ENCODE peak calls at places on chromosomes 5 and 9, in nine cellular contexts. One of them, this sample, is unnamed.

GRCh38 chr9:127741831-127742434 is 6.8 kb upstream of the TOR2A start:
- DNase-seq in breast epithelium: no peak
- DNase-seq in right lobe of liver: peak; percentile 70
- DNase-seq in IMR-90: no peak
- DNase-seq in lower leg skin: peak; percentile 94
- DNase-seq in sigmoid colon: no peak
- DNase-seq in body of pancreas: peak; percentile 74
- DNase-seq in ovary: peak; percentile 85
- DNase-seq in uterus: peak; percentile 46
- DNase-seq in this sample: peak; percentile 94

GRCh38 chr5:95876782-95877181 is 54.3 kb upstream of the GLRX start:
- DNase-seq in breast epithelium: no peak
- DNase-seq in right lobe of liver: no peak
- DNase-seq in IMR-90: no peak
- DNase-seq in lower leg skin: no peak
- DNase-seq in sigmoid colon: no peak
- DNase-seq in body of pancreas: no peak
- DNase-seq in ovary: no peak
- DNase-seq in uterus: no peak
- DNase-seq in this sample: no peak

GRCh38 chr5:178965465-178966055 is 24.6 kb downstream of the ZNF454 start:
- DNase-seq in breast epithelium: no peak
- DNase-seq in right lobe of liver: no peak
- DNase-seq in IMR-90: no peak
- DNase-seq in lower leg skin: no peak
- DNase-seq in sigmoid colon: no peak
- DNase-seq in body of pancreas: no peak
- DNase-seq in ovary: no peak
- DNase-seq in uterus: no peak
- DNase-seq in this sample: no peak

GRCh38 chr9:114784721-114785253 is 21.1 kb downstream of the TNFSF15 start:
- DNase-seq in breast epithelium: no peak
- DNase-seq in right lobe of liver: no peak
- DNase-seq in IMR-90: no peak
- DNase-seq in lower leg skin: no peak
- DNase-seq in sigmoid colon: no peak
- DNase-seq in body of pancreas: no peak
- DNase-seq in ovary: no peak
- DNase-seq in uterus: no peak
- DNase-seq in this sample: no peak

GRCh38 chr5:84524491-84524890 is 139.8 kb upstream of the EDIL3 start:
- DNase-seq in breast epithelium: no peak
- DNase-seq in right lobe of liver: no peak
- DNase-seq in IMR-90: peak; percentile 18
- DNase-seq in lower leg skin: no peak
- DNase-seq in sigmoid colon: no peak
- DNase-seq in body of pancreas: no peak
- DNase-seq in ovary: no peak
- DNase-seq in uterus: no peak
- DNase-seq in this sample: no peak

GRCh38 chr5:6493681-6494454 is 45.2 kb downstream of the UBE2QL1 start:
- DNase-seq in breast epithelium: no peak
- DNase-seq in right lobe of liver: no peak
- DNase-seq in IMR-90: no peak
- DNase-seq in lower leg skin: peak; percentile 59
- DNase-seq in sigmoid colon: peak; percentile 38
- DNase-seq in body of pancreas: no peak
- DNase-seq in ovary: no peak
- DNase-seq in uterus: no peak
- DNase-seq in this sample: no peak

GRCh38 chr5:119049824-119050449 is 20.9 kb upstream of the DMXL1 start:
- DNase-seq in breast epithelium: no peak
- DNase-seq in right lobe of liver: no peak
- DNase-seq in IMR-90: peak; percentile 80
- DNase-seq in lower leg skin: no peak
- DNase-seq in sigmoid colon: no peak
- DNase-seq in body of pancreas: no peak
- DNase-seq in ovary: no peak
- DNase-seq in uterus: no peak
- DNase-seq in this sample: no peak

GRCh38 chr9:135992486-135993408 is 31.6 kb upstream of the UBAC1 start:
- DNase-seq in breast epithelium: peak; percentile 34
- DNase-seq in right lobe of liver: peak; percentile 89
- DNase-seq in IMR-90: peak; percentile 84
- DNase-seq in lower leg skin: peak; percentile 95
- DNase-seq in sigmoid colon: peak; percentile 94
- DNase-seq in body of pancreas: peak; percentile 54
- DNase-seq in ovary: peak; percentile 89
- DNase-seq in uterus: peak; percentile 82
- DNase-seq in this sample: peak; percentile 83

GRCh38 chr5:13976867-13977479 is 32.5 kb upstream of the DNAH5 start:
- DNase-seq in breast epithelium: no peak
- DNase-seq in right lobe of liver: no peak
- DNase-seq in IMR-90: peak; percentile 70
- DNase-seq in lower leg skin: no peak
- DNase-seq in sigmoid colon: no peak
- DNase-seq in body of pancreas: no peak
- DNase-seq in ovary: no peak
- DNase-seq in uterus: no peak
- DNase-seq in this sample: no peak

GRCh38 chr5:154970759-154971158 is 29.9 kb downstream of the MRPL22 start:
- DNase-seq in breast epithelium: no peak
- DNase-seq in right lobe of liver: no peak
- DNase-seq in IMR-90: peak; percentile 52
- DNase-seq in lower leg skin: no peak
- DNase-seq in sigmoid colon: no peak
- DNase-seq in body of pancreas: no peak
- DNase-seq in ovary: no peak
- DNase-seq in uterus: no peak
- DNase-seq in this sample: no peak

GRCh38 chr5:146671561-146671960 is 155.6 kb upstream of the GPR151 start:
- DNase-seq in breast epithelium: no peak
- DNase-seq in right lobe of liver: no peak
- DNase-seq in IMR-90: no peak
- DNase-seq in lower leg skin: no peak
- DNase-seq in sigmoid colon: no peak
- DNase-seq in body of pancreas: no peak
- DNase-seq in ovary: no peak
- DNase-seq in uterus: no peak
- DNase-seq in this sample: no peak

GRCh38 chr9:136090060-136090735 is 4.9 kb downstream of the NACC2 start:
- DNase-seq in breast epithelium: no peak
- DNase-seq in right lobe of liver: no peak
- DNase-seq in IMR-90: no peak
- DNase-seq in lower leg skin: no peak
- DNase-seq in sigmoid colon: peak; percentile 71
- DNase-seq in body of pancreas: no peak
- DNase-seq in ovary: no peak
- DNase-seq in uterus: no peak
- DNase-seq in this sample: no peak

GRCh38 chr9:20616808-20617207 is 5.5 kb downstream of the MLLT3 start:
- DNase-seq in breast epithelium: no peak
- DNase-seq in right lobe of liver: no peak
- DNase-seq in IMR-90: no peak
- DNase-seq in lower leg skin: no peak
- DNase-seq in sigmoid colon: no peak
- DNase-seq in body of pancreas: no peak
- DNase-seq in ovary: no peak
- DNase-seq in uterus: no peak
- DNase-seq in this sample: no peak

GRCh38 chr5:86977185-86977584 is 290.5 kb upstream of the RASA1 start:
- DNase-seq in breast epithelium: no peak
- DNase-seq in right lobe of liver: no peak
- DNase-seq in IMR-90: no peak
- DNase-seq in lower leg skin: no peak
- DNase-seq in sigmoid colon: no peak
- DNase-seq in body of pancreas: no peak
- DNase-seq in ovary: no peak
- DNase-seq in uterus: no peak
- DNase-seq in this sample: no peak

GRCh38 chr5:164934039-164934438 is 1428.6 kb downstream of the MAT2B start:
- DNase-seq in breast epithelium: no peak
- DNase-seq in right lobe of liver: no peak
- DNase-seq in IMR-90: no peak
- DNase-seq in lower leg skin: no peak
- DNase-seq in sigmoid colon: no peak
- DNase-seq in body of pancreas: no peak
- DNase-seq in ovary: no peak
- DNase-seq in uterus: no peak
- DNase-seq in this sample: no peak

DNA sequence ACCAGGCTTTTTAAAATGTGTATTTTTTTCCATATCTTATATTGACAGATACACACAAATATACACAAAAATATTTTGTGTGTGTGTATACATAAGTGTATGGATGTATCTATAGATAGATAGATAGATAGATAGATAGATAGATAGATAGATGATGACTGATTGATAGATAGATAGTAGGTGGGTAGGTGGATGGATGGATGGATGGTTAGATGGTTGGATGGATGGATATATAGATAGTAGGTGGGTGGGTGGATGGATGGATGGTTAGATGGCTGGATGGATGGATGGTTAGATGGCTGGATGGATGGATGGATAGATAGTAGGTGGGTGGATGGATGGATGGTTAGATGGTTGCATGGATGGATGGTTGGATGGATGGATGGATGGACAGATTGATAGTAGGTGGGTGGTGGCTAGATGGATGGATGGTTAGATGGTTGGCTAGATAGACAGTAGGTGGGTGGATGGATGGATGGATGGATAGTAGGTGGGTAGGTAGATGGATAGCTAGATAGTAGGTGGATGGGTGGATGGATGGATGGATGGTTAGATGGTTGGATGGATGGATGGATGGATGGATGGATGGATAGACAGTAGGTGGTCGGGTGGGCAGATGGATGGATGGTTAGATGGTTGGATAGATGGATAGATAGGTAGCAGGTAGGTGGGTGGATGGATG is 156.2 kb downstream of the NR3C1 start:
- DNase-seq in breast epithelium: no peak
- DNase-seq in right lobe of liver: no peak
- DNase-seq in IMR-90: no peak
- DNase-seq in lower leg skin: no peak
- DNase-seq in sigmoid colon: no peak
- DNase-seq in body of pancreas: no peak
- DNase-seq in ovary: no peak
- DNase-seq in uterus: no peak
- DNase-seq in this sample: no peak
- TF ChIP-seq CTCF in breast epithelium: no peak
- TF ChIP-seq CTCF in right lobe of liver: no peak
- TF ChIP-seq CTCF in IMR-90: no peak
- TF ChIP-seq CTCF in lower leg skin: no peak
- TF ChIP-seq CTCF in sigmoid colon: no peak
- TF ChIP-seq CTCF in body of pancreas: no peak
- TF ChIP-seq CTCF in ovary: no peak
- TF ChIP-seq CTCF in uterus: no peak
- TF ChIP-seq CTCF in this sample: no peak

GRCh38 chr5:134370306-134370870 is 981 bp upstream of the UBE2B start:
- DNase-seq in breast epithelium: no peak
- DNase-seq in right lobe of liver: no peak
- DNase-seq in IMR-90: no peak
- DNase-seq in lower leg skin: peak; percentile 69
- DNase-seq in sigmoid colon: no peak
- DNase-seq in body of pancreas: no peak
- DNase-seq in ovary: no peak
- DNase-seq in uterus: no peak
- DNase-seq in this sample: no peak

GRCh38 chr5:134365604-134366003 is 1.4 kb downstream of the CDKL3 start:
- DNase-seq in breast epithelium: no peak
- DNase-seq in right lobe of liver: no peak
- DNase-seq in IMR-90: no peak
- DNase-seq in lower leg skin: no peak
- DNase-seq in sigmoid colon: no peak
- DNase-seq in body of pancreas: no peak
- DNase-seq in ovary: no peak
- DNase-seq in uterus: no peak
- DNase-seq in this sample: no peak

GRCh38 chr5:134371834-134372340 is 518 bp downstream of the UBE2B start:
- DNase-seq in breast epithelium: peak; percentile 48
- DNase-seq in right lobe of liver: peak; percentile 66
- DNase-seq in IMR-90: peak; percentile 26
- DNase-seq in lower leg skin: peak; percentile 90
- DNase-seq in sigmoid colon: peak; percentile 71
- DNase-seq in body of pancreas: peak; percentile 71
- DNase-seq in ovary: peak; percentile 54
- DNase-seq in uterus: no peak
- DNase-seq in this sample: peak; percentile 70

GRCh38 chr5:134374234-134374633 is 2.9 kb downstream of the UBE2B start:
- DNase-seq in breast epithelium: no peak
- DNase-seq in right lobe of liver: no peak
- DNase-seq in IMR-90: no peak
- DNase-seq in lower leg skin: peak; percentile 12
- DNase-seq in sigmoid colon: no peak
- DNase-seq in body of pancreas: no peak
- DNase-seq in ovary: no peak
- DNase-seq in uterus: no peak
- DNase-seq in this sample: no peak

GRCh38 chr5:134370871-134371833 is at the start of gene UBE2B:
- DNase-seq in breast epithelium: peak; percentile 99
- DNase-seq in right lobe of liver: peak; percentile 97
- DNase-seq in IMR-90: peak; percentile 100
- DNase-seq in lower leg skin: peak; percentile 100
- DNase-seq in sigmoid colon: peak; percentile 100
- DNase-seq in body of pancreas: peak; percentile 98
- DNase-seq in ovary: peak; percentile 99
- DNase-seq in uterus: peak; percentile 96
- DNase-seq in this sample: peak; percentile 100
- TF ChIP-seq POLR2A in breast epithelium: peak; percentile 60
- TF ChIP-seq POLR2A in right lobe of liver: peak; percentile 67
- TF ChIP-seq POLR2A in IMR-90: peak; percentile 69
- TF ChIP-seq POLR2A in lower leg skin: no peak
- TF ChIP-seq POLR2A in sigmoid colon: peak; percentile 54
- TF ChIP-seq POLR2A in body of pancreas: peak; percentile 67
- TF ChIP-seq POLR2A in ovary: peak; percentile 94
- TF ChIP-seq POLR2A in uterus: peak; percentile 73
- TF ChIP-seq POLR2A in this sample: peak; percentile 76

DNA sequence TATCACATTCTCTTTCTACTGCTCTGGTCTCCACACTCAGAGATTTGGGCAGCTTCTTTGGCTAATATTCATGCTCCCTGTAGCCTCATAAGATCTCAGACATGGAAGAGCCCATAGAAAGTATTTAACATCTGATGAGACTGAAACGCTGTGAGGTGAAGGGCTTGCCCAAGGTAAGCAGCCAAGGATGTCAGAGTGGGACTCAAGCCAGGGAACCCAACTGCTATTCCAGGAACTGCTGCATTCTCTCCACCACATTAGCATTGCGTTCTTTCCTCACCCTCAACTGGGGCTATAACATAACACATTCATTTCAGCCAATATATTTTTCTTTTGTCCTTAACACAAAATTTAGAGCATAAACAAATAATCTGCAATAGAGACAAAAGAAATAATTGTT is 3.8 kb downstream of the ADRB2 start:
- DNase-seq in breast epithelium: no peak
- DNase-seq in right lobe of liver: no peak
- DNase-seq in IMR-90: no peak
- DNase-seq in lower leg skin: no peak
- DNase-seq in sigmoid colon: no peak
- DNase-seq in body of pancreas: no peak
- DNase-seq in ovary: no peak
- DNase-seq in uterus: no peak
- DNase-seq in this sample: no peak
- H3K4me3 ChIP-seq in breast epithelium: peak overlapping the region; percentile 81
- H3K4me3 ChIP-seq in right lobe of liver: peak overlapping the region; percentile 62
- H3K4me3 ChIP-seq in IMR-90: no peak overlapping the region
- H3K4me3 ChIP-seq in lower leg skin: no peak overlapping the region
- H3K4me3 ChIP-seq in sigmoid colon: peak overlapping the region; percentile 58
- H3K4me3 ChIP-seq in body of pancreas: no peak overlapping the region
- H3K4me3 ChIP-seq in ovary: no peak overlapping the region
- H3K4me3 ChIP-seq in uterus: no peak overlapping the region
- H3K4me3 ChIP-seq in this sample: no peak overlapping the region

GRCh38 chr5:152271420-152271819 is 133.7 kb downstream of the NMUR2 start:
- DNase-seq in breast epithelium: peak; percentile 19
- DNase-seq in right lobe of liver: no peak
- DNase-seq in IMR-90: no peak
- DNase-seq in lower leg skin: no peak
- DNase-seq in sigmoid colon: no peak
- DNase-seq in body of pancreas: peak; percentile 15
- DNase-seq in ovary: no peak
- DNase-seq in uterus: no peak
- DNase-seq in this sample: peak; percentile 41
- TF ChIP-seq CTCF in breast epithelium: no peak
- TF ChIP-seq CTCF in right lobe of liver: peak; percentile 13
- TF ChIP-seq CTCF in IMR-90: peak; percentile 7
- TF ChIP-seq CTCF in lower leg skin: no peak
- TF ChIP-seq CTCF in sigmoid colon: no peak
- TF ChIP-seq CTCF in body of pancreas: peak; percentile 38
- TF ChIP-seq CTCF in ovary: no peak
- TF ChIP-seq CTCF in uterus: no peak
- TF ChIP-seq CTCF in this sample: peak; percentile 23

This sample was measured in testis.